ENCODE peak calls at places on chromosomes 11 and 22, in eight cellular contexts. R is thoracic aorta, K is MM.1S, M is AG10803, B is GM06990, W is choroid plexus epithelial cell, E is cardiac fibroblast, J is epithelial cell of esophagus. U is an unnamed sample.

GRCh38 chr11:20374746-20375305 is 11.3 kb downstream of the HTATIP2 start:
- DNase-seq in R (no peak), K (no peak), M (no peak), B (no peak), W (peak), E (peak), J (peak), U (no peak)

GRCh38 chr22:17712441-17712840 is 61.8 kb downstream of the BID start:
- DNase-seq in R (no peak), K (no peak), M (peak), B (no peak), W (peak), E (peak), J (peak), U (no peak)

GRCh38 chr11:66100272-66101037 is 30.4 kb downstream of the PACS1 start:
- DNase-seq in R (no peak), K (no peak), M (no peak), B (peak), W (peak), E (no peak), J (peak), U (peak)

GRCh38 chr11:77725433-77725832 is 87.8 kb upstream of the CLNS1A start:
- DNase-seq in R (no peak), K (peak), M (no peak), B (peak), W (no peak), E (no peak), J (no peak), U (peak)

GRCh38 chr11:94513091-94513490 is 830 bp downstream of the C11orf97 start:
- DNase-seq in R (no peak), K (no peak), M (no peak), B (no peak), W (no peak), E (no peak), J (peak), U (no peak)

GRCh38 chr11:60985991-60986915 is 14.8 kb downstream of the CD6 start:
- DNase-seq in R (no peak), K (peak), M (no peak), B (no peak), W (peak), E (peak), J (peak), U (peak)

GRCh38 chr11:76419896-76420295 is 24.9 kb upstream of the EMSY start:
- DNase-seq in R (no peak), K (no peak), M (no peak), B (no peak), W (peak), E (peak), J (peak), U (peak)

GRCh38 chr11:28512143-28512756 is 404.1 kb downstream of the METTL15 start:
- DNase-seq in R (no peak), K (no peak), M (no peak), B (no peak), W (no peak), E (no peak), J (no peak), U (no peak)

GRCh38 chr11:109668973-109669634 is 247.1 kb downstream of the C11orf87 start:
- DNase-seq in R (no peak), K (no peak), M (peak), B (no peak), W (peak), E (peak), J (peak), U (no peak)

DNA sequence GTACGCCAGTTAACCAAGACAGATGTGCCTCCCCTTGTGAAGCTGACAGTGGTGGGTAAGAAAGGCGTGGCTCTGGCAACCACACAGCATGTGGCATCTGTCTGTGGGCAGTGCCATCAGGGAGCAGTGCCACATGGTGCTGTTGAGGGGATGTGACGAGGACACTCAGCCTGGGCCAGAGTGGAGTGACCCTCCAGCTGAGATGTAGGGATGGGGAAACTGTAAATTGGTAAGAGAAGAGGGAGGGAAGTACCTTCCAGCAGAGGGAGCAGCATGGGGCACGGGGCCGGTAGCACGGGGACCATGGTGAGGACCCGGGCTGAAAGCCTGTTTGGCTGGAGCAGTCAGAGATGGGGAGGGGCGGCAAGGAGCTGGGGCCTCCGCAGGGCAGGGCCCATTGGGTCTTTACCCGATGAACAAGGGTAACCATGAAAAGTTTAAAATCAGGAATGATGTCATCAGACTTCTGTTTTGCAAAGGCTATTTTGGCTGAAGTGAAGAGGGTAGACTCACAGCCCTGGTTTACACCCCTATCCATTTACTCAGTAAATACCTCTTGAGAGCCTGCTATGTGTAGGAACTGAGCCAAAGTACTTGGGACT is 10.4 kb downstream of the TMPRSS6 start:
- DNase-seq in R (no peak), K (no peak), M (no peak), B (no peak), W (no peak), E (no peak), J (no peak), U (no peak)
- TF ChIP-seq CTCF in R (no peak), K (peak), M (no peak), B (peak), W (peak), E (no peak), J (no peak), U (peak)

GRCh38 chr22:46086577-46087335 is 63.6 kb upstream of the PPARA start:
- DNase-seq in R (no peak), K (no peak), M (peak), B (no peak), W (no peak), E (peak), J (no peak), U (no peak)
- H3K4me3 ChIP-seq in R (peak), K (no peak), M (peak), B (no peak), W (no peak), E (no peak), J (no peak), U (no peak)

GRCh38 chr22:41524809-41525449 is 19.3 kb downstream of the POLR3H start:
- DNase-seq in R (no peak), K (no peak), M (no peak), B (no peak), W (peak), E (peak), J (no peak), U (peak)
- TF ChIP-seq CTCF in R (no peak), K (no peak), M (no peak), B (no peak), W (peak), E (no peak), J (no peak), U (no peak)

DNA sequence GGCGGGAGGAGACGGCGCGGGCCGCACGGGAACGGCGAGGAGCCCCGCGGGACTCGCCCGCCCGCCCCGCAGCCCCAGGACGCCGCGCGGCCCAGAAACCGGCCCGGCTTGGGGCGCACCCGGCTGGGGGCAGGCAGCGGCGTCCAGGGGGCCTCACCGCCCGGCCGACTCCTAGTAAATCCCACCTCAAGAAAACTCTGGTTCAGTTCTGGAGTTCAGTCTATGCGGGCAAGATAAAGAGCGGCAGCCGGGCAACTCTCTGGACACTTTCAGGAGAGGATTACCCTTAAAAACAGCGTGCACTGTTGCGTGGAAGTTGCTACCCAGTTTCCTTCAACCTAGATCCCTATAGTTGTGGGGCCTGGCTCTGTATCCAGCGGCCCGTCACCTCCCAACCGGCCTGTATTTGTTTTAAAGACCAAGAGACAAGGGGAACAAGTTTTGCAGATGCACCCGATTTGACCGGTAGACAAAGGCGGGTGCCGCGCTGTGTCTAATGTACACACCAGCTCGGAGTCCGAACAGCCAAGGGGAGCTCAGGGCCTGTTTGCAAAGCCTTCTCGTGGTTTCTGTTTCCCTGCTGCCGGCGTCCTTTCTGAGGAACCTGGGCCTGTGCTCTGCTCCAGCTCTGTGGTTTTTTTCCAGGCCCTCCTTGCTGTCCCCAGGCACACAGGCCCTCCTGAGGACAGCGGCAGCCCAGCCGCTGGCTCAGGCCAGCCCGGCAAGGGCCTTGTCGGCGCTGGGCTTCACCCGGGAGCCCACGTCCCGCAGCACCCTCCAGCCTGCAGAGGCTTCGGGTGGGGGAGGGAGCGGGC is 1.1 kb downstream of the TBX1 start:
- DNase-seq in R (no peak), K (no peak), M (peak), B (no peak), W (no peak), E (no peak), J (peak), U (no peak)
- H3K4me3 ChIP-seq in R (peak), K (no peak), M (peak), B (no peak), W (no peak), E (no peak), J (peak), U (no peak)

GRCh38 chr11:34869425-34869824 is 46.8 kb downstream of the APIP start:
- DNase-seq in R (no peak), K (no peak), M (no peak), B (no peak), W (peak), E (no peak), J (no peak), U (peak)
- TF ChIP-seq CTCF in R (no peak), K (peak), M (no peak), B (peak), W (peak), E (peak), J (no peak), U (peak)

DNA sequence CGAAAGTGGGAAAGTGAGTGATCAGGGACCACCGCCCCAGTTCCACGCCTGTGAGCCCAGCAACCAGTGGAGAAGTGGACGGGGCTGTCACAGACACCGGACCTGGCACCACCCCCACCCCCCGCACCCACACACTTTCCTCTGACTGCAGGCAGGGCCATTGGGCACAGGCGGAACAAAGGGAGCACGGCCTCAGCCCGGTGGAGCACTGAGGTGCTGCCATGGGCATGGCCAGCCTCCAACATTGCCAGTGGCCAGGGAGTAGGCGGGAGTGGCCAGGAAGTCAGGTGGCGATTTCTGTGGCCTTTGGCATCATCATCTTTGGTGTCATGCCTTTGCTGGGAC is 78.5 kb downstream of the BCR start:
- DNase-seq in R (no peak), K (no peak), M (no peak), B (no peak), W (no peak), E (no peak), J (no peak), U (no peak)
- H3K4me3 ChIP-seq in R (no peak), K (no peak), M (no peak), B (no peak), W (no peak), E (no peak), J (no peak), U (no peak)

GRCh38 chr22:44823806-44824205 is 71.4 kb downstream of the ARHGAP8 start:
- DNase-seq in R (no peak), K (no peak), M (no peak), B (no peak), W (no peak), E (no peak), J (no peak), U (no peak)

GRCh38 chr22:44824271-44824670 is 71.9 kb downstream of the ARHGAP8 start:
- DNase-seq in R (no peak), K (no peak), M (no peak), B (no peak), W (no peak), E (no peak), J (no peak), U (no peak)

GRCh38 chr22:44823396-44823795 is 71.0 kb downstream of the ARHGAP8 start:
- DNase-seq in R (no peak), K (no peak), M (no peak), B (no peak), W (no peak), E (no peak), J (no peak), U (no peak)

GRCh38 chr22:44821741-44822425 is 69.5 kb downstream of the ARHGAP8 start:
- DNase-seq in R (no peak), K (no peak), M (no peak), B (no peak), W (no peak), E (no peak), J (no peak), U (no peak)

GRCh38 chr22:44822479-44822878 is 70.1 kb downstream of the ARHGAP8 start:
- DNase-seq in R (no peak), K (no peak), M (no peak), B (no peak), W (no peak), E (no peak), J (no peak), U (no peak)
- TF ChIP-seq CTCF in R (no peak), K (no peak), M (no peak), B (no peak), W (no peak), E (no peak), J (no peak), U (no peak)

GRCh38 chr11:30859709-30860108 is 273.6 kb upstream of the MPPED2 start:
- DNase-seq in R (no peak), K (no peak), M (peak), B (no peak), W (no peak), E (no peak), J (no peak), U (no peak)
- H3K4me3 ChIP-seq in R (no peak), K (no peak), M (no peak), B (no peak), W (no peak), E (no peak), J (no peak), U (no peak)

U was measured in GM12865.